ENCODE peak calls at places on chromosomes 5 and 9, in seven cellular contexts. M is upper lobe of right lung; G is tibial nerve; C is stomach; A is PC-9; U is CD4-positive, CD25-positive, alpha-beta regulatory T cell; O is A549. P is an unnamed sample.

GRCh38 chr9:73237140-73237539 is 85.5 kb downstream of the ANXA1 start:
- DNase-seq in C (no peak), M (no peak), U (no peak), A (no peak), O (no peak), G (no peak), P (no peak)

GRCh38 chr9:110922145-110922544 is 116.1 kb downstream of the LPAR1 start:
- DNase-seq in C (no peak), U (no peak), O (no peak), M (no peak), G (no peak), A (no peak), P (no peak)

GRCh38 chr5:143760137-143760505 is 51.8 kb upstream of the HMHB1 start:
- DNase-seq in G (no peak), O (no peak), A (no peak), M (no peak), U (no peak), C (no peak), P (no peak)

GRCh38 chr5:10576790-10577189 is 12.9 kb downstream of the ANKRD33B start:
- DNase-seq in O (no peak), A (no peak), C (no peak), M (no peak), G (no peak), U (no peak), P (no peak)

GRCh38 chr9:98247826-98248657 is 7.4 kb downstream of the TBC1D2 start:
- DNase-seq in G (no peak), C (no peak), A (no peak), O (no peak), U (no peak), M (no peak), P (no peak)

GRCh38 chr5:142821733-142822487 is 51.7 kb downstream of the ARHGAP26 start:
- DNase-seq in G (no peak), C (no peak), A (no peak), O (peak; percentile 76), U (no peak), M (no peak), P (no peak)

GRCh38 chr9:2919347-2919746 is 75.5 kb upstream of the PUM3 start:
- DNase-seq in C (no peak), U (no peak), G (no peak), O (no peak), A (no peak), M (no peak), P (no peak)

GRCh38 chr5:122311400-122311887 is 593 bp upstream of the SNCAIP start:
- DNase-seq in A (no peak), G (no peak), M (no peak), C (no peak), U (no peak), O (no peak), P (no peak)

GRCh38 chr5:55601209-55601618 is 66.5 kb upstream of the PLPP1 start:
- DNase-seq in U (no peak), G (peak; percentile 79), A (peak; percentile 71), M (peak; percentile 66), C (peak; percentile 72), O (peak; percentile 63), P (no peak)

GRCh38 chr9:128389395-128390149 is 18.4 kb downstream of the URM1 start:
- DNase-seq in G (no peak), U (no peak), O (no peak), A (no peak), C (no peak), M (peak; percentile 82), P (no peak)

GRCh38 chr9:115845648-115846312 is 307.8 kb upstream of the PAPPA start:
- DNase-seq in C (no peak), M (no peak), G (no peak), O (peak; percentile 23), U (no peak), A (peak; percentile 35), P (no peak)

GRCh38 chr9:749712-750111 is 91.8 kb upstream of the DMRT1 start:
- DNase-seq in A (no peak), U (peak; percentile 10), C (no peak), O (no peak), M (no peak), G (no peak), P (no peak)

GRCh38 chr9:98986866-98987653 is 43.4 kb downstream of the COL15A1 start:
- DNase-seq in A (no peak), G (no peak), U (no peak), M (no peak), O (no peak), C (no peak), P (no peak)

GRCh38 chr5:16712178-16712577 is 95.4 kb upstream of the RETREG1 start:
- DNase-seq in M (no peak), C (no peak), G (no peak), O (no peak), U (no peak), A (no peak), P (no peak)

GRCh38 chr9:109252291-109252690 is 68.6 kb downstream of the EPB41L4B start:
- DNase-seq in M (no peak), O (no peak), G (no peak), A (no peak), U (no peak), C (no peak), P (no peak)

GRCh38 chr5:139543423-139543991 is 17.6 kb upstream of the UBE2D2 start:
- DNase-seq in A (no peak), U (peak; percentile 50), M (peak; percentile 85), C (peak; percentile 55), G (peak; percentile 14), O (no peak), P (no peak)

GRCh38 chr9:101453776-101454570 is 18.4 kb upstream of the ALDOB start:
- DNase-seq in G (no peak), U (no peak), O (no peak), M (no peak), A (no peak), C (no peak), P (no peak)

GRCh38 chr5:172065431-172066065 is 59.1 kb upstream of the FBXW11 start:
- DNase-seq in A (peak; percentile 20), M (no peak), C (no peak), G (no peak), U (no peak), O (no peak), P (no peak)

GRCh38 chr9:89342213-89342612 is 23.9 kb downstream of the SECISBP2 start:
- DNase-seq in G (no peak), O (no peak), M (no peak), C (no peak), U (no peak), A (no peak), P (no peak)

GRCh38 chr5:112795944-112796678 is 58.4 kb downstream of the APC start:
- DNase-seq in O (no peak), U (no peak), A (no peak), G (no peak), C (no peak), M (no peak), P (no peak)

GRCh38 chr9:123034881-123035465 is 1.5 kb downstream of the GPR21 start:
- DNase-seq in U (no peak), O (no peak), C (no peak), A (no peak), M (no peak), G (no peak), P (no peak)

GRCh38 chr5:95870105-95870672 is 47.7 kb upstream of the GLRX start:
- DNase-seq in G (no peak), M (no peak), C (no peak), A (no peak), O (no peak), U (no peak), P (no peak)

DNA sequence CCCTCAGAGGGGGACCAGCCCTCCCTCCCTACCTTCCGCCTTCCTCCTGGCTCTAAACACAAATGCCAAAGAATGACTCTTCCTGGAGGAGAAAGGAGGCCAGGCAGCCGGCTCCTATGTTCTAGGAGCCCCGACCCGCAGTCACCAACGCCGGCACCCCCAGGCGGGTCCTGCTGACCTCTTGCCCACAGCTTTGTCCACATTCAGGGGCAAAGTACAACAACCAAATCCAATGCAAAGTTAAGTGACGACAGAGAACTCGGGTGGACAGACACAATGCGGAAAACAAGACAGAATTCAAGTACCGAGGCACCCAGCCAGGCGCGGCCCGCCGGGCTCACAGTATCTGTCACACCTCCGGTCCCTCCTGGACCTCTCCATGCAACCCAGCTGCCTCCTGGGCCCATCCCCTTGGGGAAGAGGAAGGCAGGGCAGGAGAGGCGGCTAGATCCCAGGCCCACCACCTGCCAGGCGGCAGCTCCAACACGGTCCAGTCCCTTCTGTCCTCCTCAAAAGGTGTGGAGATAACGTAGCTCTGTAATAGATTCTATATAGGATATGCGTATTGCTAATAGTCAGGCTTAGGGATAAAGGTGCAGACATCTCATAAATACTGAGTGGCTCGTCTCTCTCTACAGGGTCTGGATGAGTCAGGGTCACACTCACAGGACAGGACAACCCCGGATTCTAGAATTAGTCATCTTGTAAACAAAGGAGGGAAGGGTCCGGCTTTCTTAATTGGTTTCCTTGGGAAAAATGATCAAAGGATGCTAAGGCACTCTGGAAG is 46.9 kb upstream of the UBAC1 start:
- DNase-seq in U (no peak), M (no peak), C (no peak), O (peak; percentile 94), A (no peak), G (no peak), P (no peak)
- H3K27ac ChIP-seq in U (no peak overlapping the region), M (peak overlapping the region; percentile 72), C (peak overlapping the region; percentile 57), O (peak overlapping the region; percentile 81), A (no peak overlapping the region), G (peak overlapping the region; percentile 15), P (no peak overlapping the region)

GRCh38 chr5:165735388-165735787 is 2230.0 kb downstream of the MAT2B start:
- DNase-seq in A (no peak), C (no peak), U (no peak), G (no peak), O (no peak), M (no peak), P (no peak)
- H3K9me3 ChIP-seq in A (no peaks in the 10 kb centered on the region), C (peaks cover 9% of the 10 kb centered on the region), U (peaks cover 2% of the 10 kb centered on the region), G (no peaks in the 10 kb centered on the region), O (no peaks in the 10 kb centered on the region), M (no peaks in the 10 kb centered on the region), P (no peaks in the 10 kb centered on the region)

GRCh38 chr5:106640511-106640910 is 1030.2 kb downstream of the EFNA5 start:
- DNase-seq in O (no peak), A (no peak), M (no peak), G (no peak), C (no peak), U (no peak), P (no peak)

GRCh38 chr5:106634375-106634774 is 1036.4 kb downstream of the EFNA5 start:
- DNase-seq in A (no peak), O (no peak), G (no peak), U (no peak), M (no peak), C (no peak), P (no peak)

GRCh38 chr5:106637275-106637674 is 1033.5 kb downstream of the EFNA5 start:
- DNase-seq in G (no peak), A (no peak), C (no peak), M (no peak), O (no peak), U (no peak), P (no peak)

DNA sequence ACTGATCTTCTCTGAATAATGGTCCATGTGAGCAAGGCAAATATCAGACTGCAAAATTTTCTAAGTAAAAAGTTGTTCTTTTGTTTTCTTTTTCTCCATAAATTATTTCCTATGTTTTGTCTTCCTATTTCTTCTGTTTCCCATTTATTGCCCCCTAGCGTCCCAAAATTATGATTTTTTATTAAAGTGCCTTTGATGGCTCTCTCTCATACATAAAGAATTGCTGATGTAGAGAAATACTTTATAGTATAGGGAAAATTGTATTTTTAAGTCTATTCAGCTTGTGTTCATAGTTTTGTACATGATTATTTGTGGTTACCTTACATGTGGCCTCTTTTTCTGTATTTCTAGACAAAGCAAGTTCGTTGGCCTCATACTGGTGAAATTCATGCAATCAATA is 1031.2 kb downstream of the EFNA5 start:
- DNase-seq in C (no peak), M (no peak), O (no peak), U (no peak), A (no peak), G (no peak), P (no peak)
- H3K27ac ChIP-seq in C (no peak overlapping the region), M (no peak overlapping the region), O (no peak overlapping the region), U (no peak overlapping the region), A (no peak overlapping the region), G (no peak overlapping the region), P (no peak overlapping the region)

GRCh38 chr5:141234109-141234508 is 11.0 kb downstream of the PCDHB14 start:
- DNase-seq in C (no peak), A (peak; percentile 7), U (no peak), O (no peak), G (no peak), M (no peak), P (no peak)
- H3K9me3 ChIP-seq in C (peaks cover 94% of the 10 kb centered on the region), A (no peaks in the 10 kb centered on the region), U (peaks cover 21% of the 10 kb centered on the region), O (peaks cover 25% of the 10 kb centered on the region), G (peaks cover 88% of the 10 kb centered on the region), M (peaks cover 46% of the 10 kb centered on the region), P (no peaks in the 10 kb centered on the region)